ENCODE peak calls at places on chromosome 18, in nine cellular contexts. Y, B, O, P, U, F, Q, S and T are unnamed samples.

GRCh38 chr18:78979682-78980278 is at the start of gene SALL3:
- DNase-seq in Q (no peak), Y (no peak), O (no peak), U (no peak), F (no peak), P (no peak), B (no peak), S (no peak), T (no peak)

GRCh38 chr18:9612215-9612830 is 2.0 kb downstream of the PPP4R1 start:
- DNase-seq in B (no peak), P (peak; percentile 64), U (peak; percentile 8), Q (peak; percentile 2), O (peak; percentile 11), F (peak; percentile 74), S (peak; percentile 3), Y (no peak), T (no peak)

GRCh38 chr18:10442551-10442971 is 11.9 kb upstream of the APCDD1 start:
- DNase-seq in S (no peak), B (peak; percentile 47), U (no peak), Q (no peak), P (no peak), Y (no peak), O (no peak), F (no peak), T (no peak)

GRCh38 chr18:70289351-70290330 is 796 bp downstream of the SOCS6 start:
- DNase-seq in Q (no peak), F (no peak), B (no peak), S (no peak), U (peak; percentile 28), P (peak; percentile 49), O (peak; percentile 18), Y (peak; percentile 51), T (no peak)

GRCh38 chr18:21636769-21637168 is 24.7 kb downstream of the SNRPD1 start:
- DNase-seq in U (no peak), Q (no peak), B (no peak), P (no peak), O (no peak), F (no peak), Y (no peak), S (no peak), T (no peak)

GRCh38 chr18:44821924-44822323 is 141.2 kb downstream of the SETBP1 start:
- DNase-seq in Y (no peak), Q (no peak), U (no peak), F (peak; percentile 48), S (no peak), O (no peak), P (no peak), B (no peak), T (no peak)

GRCh38 chr18:79400091-79400590 is 4.4 kb downstream of the NFATC1 start:
- DNase-seq in P (no peak), U (no peak), B (no peak), F (no peak), Q (peak; percentile 64), Y (peak; percentile 89), S (peak; percentile 52), O (no peak), T (no peak)

GRCh38 chr18:58390399-58390798 is 238.5 kb downstream of the ALPK2 start:
- DNase-seq in S (no peak), U (peak; percentile 79), P (no peak), O (no peak), Q (no peak), B (no peak), F (no peak), Y (no peak), T (no peak)

GRCh38 chr18:9419956-9420631 is 55.2 kb upstream of the RALBP1 start:
- DNase-seq in B (no peak), P (peak; percentile 33), Y (no peak), U (no peak), F (no peak), Q (no peak), S (no peak), O (no peak), T (peak; percentile 26)

GRCh38 chr18:79123948-79124347 is 54.8 kb downstream of the ATP9B start:
- DNase-seq in B (no peak), Q (no peak), O (no peak), S (no peak), P (no peak), F (no peak), Y (no peak), U (no peak), T (no peak)

GRCh38 chr18:9516437-9517064 is 41.2 kb downstream of the RALBP1 start:
- DNase-seq in U (peak; percentile 8), Q (no peak), S (no peak), O (no peak), F (peak; percentile 20), P (peak; percentile 71), Y (no peak), B (no peak), T (no peak)

GRCh38 chr18:30970201-30970816 is 72.2 kb downstream of the DSC3 start:
- DNase-seq in P (peak; percentile 61), Y (no peak), B (no peak), F (peak; percentile 44), O (no peak), Q (no peak), U (no peak), S (no peak), T (peak; percentile 12)

GRCh38 chr18:3093624-3094354 is 80.8 kb upstream of the LPIN2 start:
- DNase-seq in Y (no peak), S (no peak), Q (no peak), F (no peak), B (no peak), P (no peak), U (no peak), O (no peak), T (no peak)

GRCh38 chr18:32771871-32772499 is 838 bp downstream of the KLHL14 start:
- DNase-seq in B (no peak), S (no peak), F (no peak), Y (no peak), O (no peak), Q (no peak), U (no peak), P (no peak), T (no peak)

GRCh38 chr18:62832282-62832681 is 116.9 kb downstream of the PHLPP1 start:
- DNase-seq in B (no peak), O (no peak), F (no peak), U (no peak), P (no peak), Q (no peak), Y (no peak), S (no peak), T (no peak)

GRCh38 chr18:74478876-74479275 is 17.3 kb upstream of the CNDP2 start:
- DNase-seq in F (no peak), S (no peak), U (no peak), Q (no peak), O (no peak), P (no peak), B (no peak), Y (no peak), T (no peak)

GRCh38 chr18:33605250-33605649 is 27.2 kb downstream of the ASXL3 start:
- DNase-seq in Q (no peak), O (no peak), F (no peak), U (no peak), B (no peak), P (no peak), S (no peak), Y (no peak), T (no peak)

GRCh38 chr18:10040287-10041011 is 126.6 kb downstream of the VAPA start:
- DNase-seq in U (no peak), S (no peak), B (no peak), F (no peak), O (no peak), Y (no peak), Q (no peak), P (peak; percentile 64), T (peak; percentile 61)

GRCh38 chr18:36394486-36394885 is 97.0 kb downstream of the FHOD3 start:
- DNase-seq in U (no peak), F (no peak), O (no peak), Q (no peak), B (no peak), S (no peak), P (no peak), Y (no peak), T (no peak)

GRCh38 chr18:57660961-57661360 is 39.3 kb upstream of the NARS1 start:
- DNase-seq in F (no peak), P (peak; percentile 73), U (no peak), Y (no peak), O (no peak), B (no peak), Q (no peak), S (no peak), T (peak; percentile 86)

GRCh38 chr18:44917184-44917864 is 236.6 kb downstream of the SETBP1 start:
- DNase-seq in O (no peak), Y (no peak), F (no peak), P (no peak), S (no peak), Q (no peak), B (no peak), U (no peak), T (no peak)

GRCh38 chr18:2905802-2906521 is 59.2 kb downstream of the EMILIN2 start:
- DNase-seq in F (peak; percentile 57), Y (peak; percentile 85), O (peak; percentile 49), B (no peak), P (peak; percentile 47), U (no peak), Q (no peak), S (peak; percentile 36), T (no peak)

GRCh38 chr18:38318416-38318815 is 752.8 kb upstream of the CELF4 start:
- DNase-seq in P (no peak), F (no peak), Q (no peak), O (no peak), B (no peak), Y (no peak), U (no peak), S (no peak), T (no peak)

GRCh38 chr18:79440728-79441127 is 45.0 kb downstream of the NFATC1 start:
- DNase-seq in O (no peak), U (no peak), B (no peak), P (no peak), F (no peak), Q (no peak), S (no peak), Y (no peak), T (no peak)

GRCh38 chr18:5546660-5547059 is 2.9 kb upstream of the EPB41L3 start:
- DNase-seq in S (no peak), O (no peak), B (peak; percentile 16), U (no peak), F (peak; percentile 17), Q (no peak), Y (no peak), P (peak; percentile 69), T (peak; percentile 58)